ENCODE peak calls at places on chromosomes 2 and 18, in four cellular contexts. One of them, this sample, is unnamed.

GRCh38 chr2:45399040-45399784 is 211.9 kb downstream of the SRBD1 start:
- DNase-seq in heart right ventricle: no peak
- DNase-seq in mammary epithelial cell: no peak
- DNase-seq in aorta: no peak
- DNase-seq in this sample: no peak

GRCh38 chr2:6885968-6886367 is 8.4 kb downstream of the RSAD2 start:
- DNase-seq in mammary epithelial cell: no peak
- DNase-seq in aorta: no peak
- DNase-seq in heart right ventricle: no peak
- DNase-seq in this sample: no peak

GRCh38 chr2:53896864-53897263 is 37.1 kb upstream of the GPR75 start:
- DNase-seq in aorta: no peak
- DNase-seq in mammary epithelial cell: peak; percentile 83
- DNase-seq in heart right ventricle: no peak
- DNase-seq in this sample: no peak

GRCh38 chr2:136052374-136053362 is 65.3 kb downstream of the CXCR4 start:
- DNase-seq in heart right ventricle: no peak
- DNase-seq in aorta: no peak
- DNase-seq in mammary epithelial cell: no peak
- DNase-seq in this sample: no peak

GRCh38 chr18:44579745-44580144 is 100.9 kb upstream of the SETBP1 start:
- DNase-seq in mammary epithelial cell: no peak
- DNase-seq in heart right ventricle: no peak
- DNase-seq in aorta: peak; percentile 46
- DNase-seq in this sample: no peak

GRCh38 chr2:69693472-69694450 is 48.2 kb upstream of the ANXA4 start:
- DNase-seq in mammary epithelial cell: no peak
- DNase-seq in heart right ventricle: peak; percentile 22
- DNase-seq in aorta: no peak
- DNase-seq in this sample: no peak

GRCh38 chr2:189770590-189771322 is 8.2 kb upstream of the OSGEPL1 start:
- DNase-seq in mammary epithelial cell: no peak
- DNase-seq in aorta: no peak
- DNase-seq in heart right ventricle: no peak
- DNase-seq in this sample: no peak

GRCh38 chr18:2856499-2856898 is 9.7 kb downstream of the EMILIN2 start:
- DNase-seq in aorta: no peak
- DNase-seq in mammary epithelial cell: no peak
- DNase-seq in heart right ventricle: no peak
- DNase-seq in this sample: no peak

GRCh38 chr2:174623690-174624089 is 26.1 kb upstream of the WIPF1 start:
- DNase-seq in aorta: no peak
- DNase-seq in mammary epithelial cell: no peak
- DNase-seq in heart right ventricle: no peak
- DNase-seq in this sample: no peak

GRCh38 chr18:61589724-61590065 is 256.5 kb downstream of the CDH20 start:
- DNase-seq in mammary epithelial cell: no peak
- DNase-seq in aorta: no peak
- DNase-seq in heart right ventricle: no peak
- DNase-seq in this sample: no peak

GRCh38 chr18:77297919-77298571 is 48.4 kb downstream of the GALR1 start:
- DNase-seq in heart right ventricle: no peak
- DNase-seq in mammary epithelial cell: no peak
- DNase-seq in aorta: no peak
- DNase-seq in this sample: no peak

GRCh38 chr2:136420346-136420745 is 302.4 kb upstream of the CXCR4 start:
- DNase-seq in mammary epithelial cell: no peak
- DNase-seq in aorta: no peak
- DNase-seq in heart right ventricle: no peak
- DNase-seq in this sample: no peak

GRCh38 chr18:65938592-65939372 is 188.0 kb downstream of the CDH7 start:
- DNase-seq in mammary epithelial cell: no peak
- DNase-seq in aorta: no peak
- DNase-seq in heart right ventricle: no peak
- DNase-seq in this sample: no peak

GRCh38 chr2:56713161-56713676 is 529.4 kb downstream of the CCDC85A start:
- DNase-seq in heart right ventricle: no peak
- DNase-seq in mammary epithelial cell: no peak
- DNase-seq in aorta: no peak
- DNase-seq in this sample: no peak

GRCh38 chr2:26477911-26478253 is at the start of gene OTOF:
- DNase-seq in mammary epithelial cell: peak; percentile 49
- DNase-seq in heart right ventricle: peak; percentile 55
- DNase-seq in aorta: peak; percentile 77
- DNase-seq in this sample: no peak

GRCh38 chr18:49399003-49399402 is 61.4 kb downstream of the DYM start:
- DNase-seq in mammary epithelial cell: peak; percentile 4
- DNase-seq in aorta: no peak
- DNase-seq in heart right ventricle: no peak
- DNase-seq in this sample: no peak

GRCh38 chr2:119387381-119388129 is 20.8 kb downstream of the DBI start:
- DNase-seq in mammary epithelial cell: peak; percentile 76
- DNase-seq in heart right ventricle: peak; percentile 50
- DNase-seq in aorta: peak; percentile 88
- DNase-seq in this sample: no peak

GRCh38 chr18:66640431-66640830 is 36.5 kb upstream of the CDH19 start:
- DNase-seq in mammary epithelial cell: peak; percentile 52
- DNase-seq in heart right ventricle: peak; percentile 15
- DNase-seq in aorta: no peak
- DNase-seq in this sample: peak; percentile 41

GRCh38 chr2:8202139-8202538 is 479.7 kb upstream of the ID2 start:
- DNase-seq in aorta: no peak
- DNase-seq in heart right ventricle: no peak
- DNase-seq in mammary epithelial cell: no peak
- DNase-seq in this sample: no peak

GRCh38 chr2:226063704-226064390 is 664.3 kb downstream of the NYAP2 start:
- DNase-seq in aorta: no peak
- DNase-seq in mammary epithelial cell: peak; percentile 97
- DNase-seq in heart right ventricle: no peak
- DNase-seq in this sample: no peak

GRCh38 chr2:204686415-204686814 is 141.1 kb downstream of the PARD3B start:
- DNase-seq in aorta: no peak
- DNase-seq in mammary epithelial cell: no peak
- DNase-seq in heart right ventricle: no peak
- DNase-seq in this sample: no peak

GRCh38 chr2:80459028-80459427 is 154.5 kb upstream of the LRRTM1 start:
- DNase-seq in heart right ventricle: no peak
- DNase-seq in mammary epithelial cell: no peak
- DNase-seq in aorta: no peak
- DNase-seq in this sample: no peak

GRCh38 chr2:75007061-75007460 is 48.6 kb downstream of the POLE4 start:
- DNase-seq in heart right ventricle: no peak
- DNase-seq in mammary epithelial cell: no peak
- DNase-seq in aorta: no peak
- DNase-seq in this sample: no peak

GRCh38 chr2:205731521-205731965 is 49.2 kb downstream of the NRP2 start:
- DNase-seq in mammary epithelial cell: no peak
- DNase-seq in aorta: no peak
- DNase-seq in heart right ventricle: no peak
- DNase-seq in this sample: no peak

GRCh38 chr2:120963997-120964396 is 228.3 kb downstream of the GLI2 start:
- DNase-seq in heart right ventricle: no peak
- DNase-seq in aorta: no peak
- DNase-seq in mammary epithelial cell: no peak
- DNase-seq in this sample: no peak

GRCh38 chr2:17749753-17750438 is 3.7 kb downstream of the SMC6 start:
- DNase-seq in aorta: no peak
- DNase-seq in heart right ventricle: no peak
- DNase-seq in mammary epithelial cell: no peak
- DNase-seq in this sample: no peak

GRCh38 chr2:3543023-3543683 is 15.0 kb downstream of the RNASEH1 start:
- DNase-seq in mammary epithelial cell: no peak
- DNase-seq in heart right ventricle: no peak
- DNase-seq in aorta: no peak
- DNase-seq in this sample: no peak

GRCh38 chr2:127508621-127509034 is 17.7 kb downstream of the IWS1 start:
- DNase-seq in aorta: peak; percentile 90
- DNase-seq in heart right ventricle: peak; percentile 33
- DNase-seq in mammary epithelial cell: peak; percentile 99
- DNase-seq in this sample: peak; percentile 68

GRCh38 chr2:127512362-127512761 is 13.9 kb downstream of the IWS1 start:
- DNase-seq in heart right ventricle: no peak
- DNase-seq in aorta: no peak
- DNase-seq in mammary epithelial cell: no peak
- DNase-seq in this sample: no peak

GRCh38 chr2:127510073-127510472 is 16.2 kb downstream of the IWS1 start:
- DNase-seq in aorta: no peak
- DNase-seq in heart right ventricle: no peak
- DNase-seq in mammary epithelial cell: no peak
- DNase-seq in this sample: no peak

GRCh38 chr2:127511917-127512316 is 14.4 kb downstream of the IWS1 start:
- DNase-seq in aorta: no peak
- DNase-seq in mammary epithelial cell: no peak
- DNase-seq in heart right ventricle: no peak
- DNase-seq in this sample: no peak

DNA sequence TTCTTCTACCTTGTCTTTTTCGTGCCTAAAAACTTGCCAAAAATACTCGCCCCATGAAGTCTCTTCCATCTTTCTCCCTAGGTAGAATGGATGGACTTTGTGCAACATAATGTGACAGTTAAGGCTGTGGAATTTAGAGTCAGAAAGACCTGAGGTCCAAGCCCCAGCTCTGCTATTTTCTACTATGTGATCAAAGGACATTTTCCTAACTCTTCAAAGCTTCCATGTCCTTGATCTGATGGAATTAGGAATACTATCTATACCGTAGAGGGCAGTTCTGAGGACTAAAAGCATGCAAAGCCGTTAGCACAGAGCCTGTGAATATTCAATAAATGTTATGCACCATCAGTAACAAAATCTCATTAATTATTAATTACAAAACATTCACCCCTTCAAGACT is 15.2 kb downstream of the IWS1 start:
- DNase-seq in mammary epithelial cell: no peak
- DNase-seq in aorta: no peak
- DNase-seq in heart right ventricle: no peak
- DNase-seq in this sample: no peak
- H3K4me1 ChIP-seq in mammary epithelial cell: peaks cover 16% of the 10 kb centered on the region
- H3K4me1 ChIP-seq in aorta: no peaks in the 10 kb centered on the region
- H3K4me1 ChIP-seq in heart right ventricle: peaks cover 89% of the 10 kb centered on the region
- H3K4me1 ChIP-seq in this sample: peaks cover 92% of the 10 kb centered on the region

GRCh38 chr2:141423212-141423611 is 707.6 kb downstream of the LRP1B start:
- DNase-seq in aorta: no peak
- DNase-seq in mammary epithelial cell: no peak
- DNase-seq in heart right ventricle: no peak
- DNase-seq in this sample: no peak
- H3K36me3 ChIP-seq in aorta: no peaks in the 10 kb centered on the region
- H3K36me3 ChIP-seq in mammary epithelial cell: no peaks in the 10 kb centered on the region
- H3K36me3 ChIP-seq in heart right ventricle: no peaks in the 10 kb centered on the region
- H3K36me3 ChIP-seq in this sample: no peaks in the 10 kb centered on the region

DNA sequence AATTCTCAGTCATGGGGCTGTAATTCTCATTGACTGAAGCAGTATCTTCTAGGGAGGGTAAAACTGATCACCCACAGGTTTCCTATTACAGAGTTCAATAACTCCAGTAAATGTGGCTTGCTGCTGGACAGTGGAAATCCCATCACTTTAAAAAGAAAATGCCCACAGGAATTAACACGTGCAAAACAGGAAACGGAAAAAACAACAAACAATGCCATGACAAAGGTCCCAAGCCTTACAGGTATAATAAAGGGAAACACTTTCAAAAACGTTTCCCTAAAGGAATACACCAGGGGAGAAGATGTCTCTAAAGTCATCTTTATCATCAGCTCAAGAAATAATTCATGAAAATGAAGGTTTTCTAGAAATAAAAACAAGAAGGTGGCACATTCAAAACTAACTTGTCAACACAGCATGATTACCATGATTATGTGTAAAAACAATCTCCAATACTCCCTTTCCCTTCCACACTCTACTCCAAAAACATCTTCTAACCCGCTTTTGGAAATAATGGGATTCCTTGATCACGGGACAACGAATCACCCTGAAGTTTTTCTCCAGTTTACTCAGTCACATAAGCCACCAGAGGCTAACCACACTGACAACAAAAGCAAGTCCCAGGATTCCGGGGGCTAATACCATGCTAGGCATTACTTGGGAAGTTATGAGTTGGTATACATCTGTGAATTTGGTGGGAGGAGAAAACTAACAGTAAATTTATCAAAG is 167.9 kb downstream of the TCF4 start:
- DNase-seq in aorta: no peak
- DNase-seq in mammary epithelial cell: no peak
- DNase-seq in heart right ventricle: no peak
- DNase-seq in this sample: no peak
- H3K27ac ChIP-seq in aorta: no peak overlapping the region
- H3K27ac ChIP-seq in mammary epithelial cell: no peak overlapping the region
- H3K27ac ChIP-seq in heart right ventricle: peak overlapping the region; percentile 87
- H3K27ac ChIP-seq in this sample: peak overlapping the region; percentile 70

GRCh38 chr2:170216415-170216814 is 38.5 kb downstream of the MYO3B start:
- DNase-seq in aorta: no peak
- DNase-seq in heart right ventricle: no peak
- DNase-seq in mammary epithelial cell: no peak
- DNase-seq in this sample: no peak
- H3K4me1 ChIP-seq in aorta: peaks cover 1% of the 10 kb centered on the region
- H3K4me1 ChIP-seq in heart right ventricle: peaks cover 6% of the 10 kb centered on the region
- H3K4me1 ChIP-seq in mammary epithelial cell: peaks cover 8% of the 10 kb centered on the region
- H3K4me1 ChIP-seq in this sample: no peaks in the 10 kb centered on the region

GRCh38 chr2:46584134-46584533 is 104.8 kb downstream of the TMEM247 start:
- DNase-seq in heart right ventricle: no peak
- DNase-seq in aorta: no peak
- DNase-seq in mammary epithelial cell: no peak
- DNase-seq in this sample: no peak
- H3K36me3 ChIP-seq in heart right ventricle: peaks cover 63% of the 10 kb centered on the region
- H3K36me3 ChIP-seq in aorta: no peaks in the 10 kb centered on the region
- H3K36me3 ChIP-seq in mammary epithelial cell: no peaks in the 10 kb centered on the region
- H3K36me3 ChIP-seq in this sample: peaks cover 45% of the 10 kb centered on the region

GRCh38 chr2:73640946-73641766 is 1.1 kb downstream of the NAT8 start:
- DNase-seq in aorta: no peak
- DNase-seq in mammary epithelial cell: no peak
- DNase-seq in heart right ventricle: no peak
- DNase-seq in this sample: no peak

GRCh38 chr2:73642338-73643018 is at the start of gene NAT8:
- DNase-seq in mammary epithelial cell: no peak
- DNase-seq in aorta: no peak
- DNase-seq in heart right ventricle: no peak
- DNase-seq in this sample: no peak

GRCh38 chr2:73640537-73640936 is 1.7 kb downstream of the NAT8 start:
- DNase-seq in heart right ventricle: no peak
- DNase-seq in aorta: no peak
- DNase-seq in mammary epithelial cell: no peak
- DNase-seq in this sample: no peak

GRCh38 chr2:73638429-73638828 is 3.8 kb downstream of the NAT8 start:
- DNase-seq in aorta: no peak
- DNase-seq in heart right ventricle: no peak
- DNase-seq in mammary epithelial cell: no peak
- DNase-seq in this sample: no peak

DNA sequence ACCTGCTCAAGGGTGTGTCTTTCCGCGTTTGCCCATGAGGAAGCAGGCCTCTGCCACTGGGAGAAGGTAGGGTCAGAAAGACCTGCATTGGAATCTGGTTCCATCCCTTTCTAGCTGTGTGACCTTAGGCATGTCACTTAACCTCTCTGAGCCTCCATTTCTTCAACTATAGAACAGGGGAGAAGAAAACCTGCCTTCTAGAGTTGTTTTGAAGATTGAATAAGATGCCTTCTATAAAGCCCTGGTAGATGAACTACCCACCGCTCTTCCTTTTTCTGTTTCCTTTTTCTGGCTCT is 507 bp downstream of the NAT8 start:
- DNase-seq in heart right ventricle: no peak
- DNase-seq in mammary epithelial cell: no peak
- DNase-seq in aorta: no peak
- DNase-seq in this sample: no peak
- H3K27ac ChIP-seq in heart right ventricle: no peak overlapping the region
- H3K27ac ChIP-seq in mammary epithelial cell: no peak overlapping the region
- H3K27ac ChIP-seq in aorta: no peak overlapping the region
- H3K27ac ChIP-seq in this sample: no peak overlapping the region